ENCODE peak calls at places on chromosomes 4 and X, in five cellular contexts. T, W, C, J and R are unnamed samples.

GRCh38 chr4:139599594-139600374 is 43.8 kb upstream of the SETD7 start:
- DNase-seq in J (peak), T (no peak), C (no peak), W (peak), R (no peak)

GRCh38 chrX:139738581-139738980 is 30.6 kb upstream of the MCF2 start:
- DNase-seq in W (peak), C (no peak), J (peak), T (no peak), R (no peak)

GRCh38 chrX:20378291-20378920 is 111.7 kb upstream of the RPS6KA3 start:
- DNase-seq in J (peak), W (peak), T (peak), C (no peak), R (peak)

GRCh38 chr4:16229604-16230003 is 3.3 kb upstream of the TAPT1 start:
- DNase-seq in C (no peak), T (no peak), W (no peak), J (no peak), R (no peak)

GRCh38 chrX:274904-275475 is 6.2 kb upstream of the PLCXD1 start:
- DNase-seq in C (no peak), W (no peak), J (no peak), T (no peak), R (no peak)

GRCh38 chr4:2280531-2281300 is 18.8 kb upstream of the MXD4 start:
- DNase-seq in T (no peak), J (no peak), C (no peak), W (no peak), R (no peak)

GRCh38 chr4:150256841-150257273 is 178.6 kb downstream of the DCLK2 start:
- DNase-seq in C (no peak), W (no peak), J (no peak), T (no peak), R (no peak)

GRCh38 chr4:37245391-37245954 is 930 bp downstream of the NWD2 start:
- DNase-seq in W (peak), J (no peak), T (no peak), C (no peak), R (no peak)

GRCh38 chr4:117137143-117137542 is 51.8 kb upstream of the TRAM1L1 start:
- DNase-seq in J (peak), C (no peak), W (peak), T (no peak), R (no peak)

GRCh38 chrX:86171366-86171765 is 23.1 kb downstream of the DACH2 start:
- DNase-seq in T (no peak), J (peak), C (no peak), W (peak), R (no peak)

GRCh38 chrX:13607356-13607995 is 38.1 kb downstream of the EGFL6 start:
- DNase-seq in W (no peak), J (no peak), C (no peak), T (no peak), R (no peak)

GRCh38 chr4:187908079-187908501 is 87.5 kb upstream of the ZFP42 start:
- DNase-seq in T (no peak), J (peak), C (no peak), W (peak), R (no peak)

GRCh38 chr4:184856277-184856609 is 30.5 kb upstream of the ACSL1 start:
- DNase-seq in W (no peak), J (no peak), C (peak), T (no peak), R (no peak)

GRCh38 chr4:48071171-48071570 is 54.6 kb downstream of the NIPAL1 start:
- DNase-seq in J (peak), T (no peak), C (no peak), W (peak), R (no peak)

GRCh38 chr4:117654064-117654463 is 380.2 kb upstream of the NDST3 start:
- DNase-seq in W (no peak), J (no peak), T (no peak), C (no peak), R (no peak)

GRCh38 chr4:41373221-41373620 is 116.5 kb downstream of the UCHL1 start:
- DNase-seq in J (no peak), C (no peak), W (no peak), T (no peak), R (no peak)

GRCh38 chr4:53432528-53433424 is 55.3 kb downstream of the FIP1L1 start:
- DNase-seq in W (no peak), T (no peak), C (no peak), J (no peak), R (no peak)

GRCh38 chr4:129064717-129065116 is 28.6 kb downstream of the SCLT1 start:
- DNase-seq in C (no peak), J (peak), T (no peak), W (peak), R (no peak)

GRCh38 chr4:151801547-151802516 is 41.0 kb upstream of the GATB start:
- DNase-seq in C (no peak), T (peak), J (peak), W (peak), R (peak)

GRCh38 chrX:63250253-63250868 is 100.8 kb downstream of the SPIN4 start:
- DNase-seq in W (peak), C (peak), T (peak), J (peak), R (peak)

GRCh38 chr4:110610940-110611785 is 11.7 kb downstream of the PITX2 start:
- DNase-seq in T (no peak), W (no peak), C (no peak), J (no peak), R (no peak)

GRCh38 chr4:11799182-11799581 is 370.5 kb upstream of the HS3ST1 start:
- DNase-seq in C (no peak), T (no peak), W (no peak), J (peak), R (no peak)

GRCh38 chrX:54182194-54182863 is 725 bp downstream of the FAM120C start:
- DNase-seq in T (peak), C (peak), J (peak), W (peak), R (peak)

GRCh38 chr4:4269326-4269725 is 20.6 kb downstream of the LYAR start:
- DNase-seq in T (no peak), W (no peak), C (no peak), J (no peak), R (peak)

GRCh38 chrX:25166145-25166544 is 150.4 kb upstream of the ARX start:
- DNase-seq in C (no peak), J (no peak), W (no peak), T (no peak), R (no peak)

GRCh38 chrX:21943460-21944135 is 3.1 kb downstream of the SMS start:
- DNase-seq in T (no peak), J (peak), C (no peak), W (peak), R (no peak)

GRCh38 chrX:56800307-56800706 is 71.3 kb downstream of the NBDY start:
- DNase-seq in C (peak), J (no peak), W (no peak), T (no peak), R (no peak)

GRCh38 chrX:56796641-56797395 is 67.8 kb downstream of the NBDY start:
- DNase-seq in W (no peak), T (peak), J (no peak), C (no peak), R (no peak)

GRCh38 chrX:56800801-56801200 is 71.8 kb downstream of the NBDY start:
- DNase-seq in C (peak), J (no peak), T (no peak), W (no peak), R (peak)

GRCh38 chrX:56797966-56798711 is 69.1 kb downstream of the NBDY start:
- DNase-seq in W (peak), T (peak), C (no peak), J (no peak), R (peak)

DNA sequence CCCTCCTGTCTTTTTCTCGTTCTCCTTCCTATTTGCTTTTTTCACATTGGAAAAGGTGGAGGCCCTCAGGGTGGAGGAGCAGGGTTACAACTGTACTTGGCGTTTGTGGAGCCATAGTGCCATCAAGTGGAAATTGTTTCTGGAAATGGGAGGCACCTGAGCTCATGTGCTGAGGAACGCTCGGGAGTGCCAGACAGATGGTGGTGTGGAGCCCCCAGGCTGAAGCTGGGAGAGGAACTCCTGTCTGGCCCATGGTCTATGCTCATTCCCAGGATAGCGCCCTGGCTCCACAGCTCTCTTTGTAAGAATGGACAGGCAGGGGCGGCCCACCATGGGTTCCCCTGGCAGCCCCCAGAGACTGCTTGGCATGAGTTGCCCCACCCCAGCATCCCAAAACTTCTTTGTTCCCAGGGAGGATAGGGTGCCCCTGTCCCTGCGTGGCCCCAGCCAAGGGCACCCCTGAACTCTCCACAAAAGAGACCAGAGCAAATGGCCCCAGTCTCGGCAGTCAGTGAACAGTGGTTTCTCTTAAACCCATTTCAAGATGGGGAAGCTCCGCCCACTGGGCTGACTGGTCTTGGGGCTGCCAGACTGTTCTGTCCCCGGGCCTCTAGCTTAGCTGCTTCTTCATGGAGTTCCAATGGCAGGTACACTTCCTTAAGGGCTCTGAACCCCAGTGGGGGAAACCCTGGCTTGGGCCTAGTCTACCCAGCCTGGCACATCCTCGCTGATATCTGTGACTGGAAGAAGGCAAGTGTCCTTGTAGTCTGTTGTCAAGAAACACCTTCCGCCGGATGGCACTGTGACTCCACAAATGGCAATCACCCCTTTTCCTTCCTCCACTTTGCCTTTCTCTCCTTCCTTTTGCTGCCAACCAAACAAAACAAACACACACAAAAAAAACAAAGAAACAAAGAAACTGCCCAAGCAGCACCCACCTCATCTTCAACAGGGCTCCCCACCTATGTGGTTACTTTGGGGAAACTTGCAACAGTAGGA is 70.1 kb downstream of the NBDY start:
- DNase-seq in C (no peak), J (no peak), T (peak), W (no peak), R (no peak)
- TF ChIP-seq CTCF in C (no peak), J (no peak), T (no peak), W (no peak), R (no peak)

DNA sequence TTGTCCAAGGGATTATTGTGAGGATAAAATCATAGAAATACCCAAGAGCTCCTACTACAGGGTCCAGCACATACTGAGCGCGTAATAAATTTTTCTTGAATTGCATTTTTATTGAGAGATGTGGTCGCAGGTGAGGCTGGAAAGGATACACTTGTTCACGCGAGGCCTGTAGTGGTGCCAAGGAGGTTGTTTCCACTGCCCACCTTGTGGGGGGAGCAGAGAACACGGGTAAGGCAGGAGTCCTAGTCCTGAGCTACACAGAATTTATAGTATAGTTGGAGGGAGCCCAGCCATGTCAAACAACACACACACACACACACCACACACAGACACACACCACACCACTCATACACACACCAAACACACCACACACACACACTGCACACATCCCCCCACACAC is 31.8 kb upstream of the CYP4V2 start:
- DNase-seq in W (no peak), J (no peak), C (no peak), T (no peak), R (no peak)
- TF ChIP-seq CTCF in W (no peak), J (no peak), C (no peak), T (no peak), R (no peak)

GRCh38 chrX:69503228-69503834 is 795 bp upstream of the NALF2 start:
- DNase-seq in W (peak), J (no peak), T (no peak), C (no peak), R (no peak)
- TF ChIP-seq CTCF in W (no peak), J (peak), T (no peak), C (no peak), R (peak)

GRCh38 chr4:161364681-161365080 is 799.1 kb downstream of the FSTL5 start:
- DNase-seq in T (no peak), J (no peak), W (no peak), C (no peak), R (no peak)
- TF ChIP-seq CTCF in T (no peak), J (no peak), W (no peak), C (no peak), R (no peak)

GRCh38 chrX:102712967-102713677 is 874 bp downstream of the GPRASP2 start:
- DNase-seq in J (peak), T (no peak), W (peak), C (peak), R (peak)
- TF ChIP-seq CTCF in J (peak), T (peak), W (peak), C (no peak), R (peak)